ENCODE peak calls at places on chromosomes 7 and 10, in four cellular contexts. B is A549, H is IMR-90, Z is K562. N is an unnamed sample.

GRCh38 chr7:3107228-3107763 is 63.6 kb upstream of the CARD11 start:
- DNase-seq in B (no peak), H (no peak), Z (no peak), N (no peak)

GRCh38 chr7:80095545-80095944 is 39.1 kb upstream of the GNAI1 start:
- DNase-seq in B (no peak), H (peak), Z (no peak), N (no peak)

GRCh38 chr10:76302936-76303656 is 871.7 kb downstream of the LRMDA start:
- DNase-seq in B (no peak), H (no peak), Z (no peak), N (no peak)

GRCh38 chr10:19828278-19829049 is 12.2 kb downstream of the PLXDC2 start:
- DNase-seq in B (no peak), H (no peak), Z (no peak), N (no peak)

GRCh38 chr7:127338122-127338521 is 54.4 kb downstream of the ZNF800 start:
- DNase-seq in B (no peak), H (no peak), Z (no peak), N (no peak)

GRCh38 chr7:3194501-3195141 is 106.4 kb upstream of the SDK1 start:
- DNase-seq in B (peak), H (peak), Z (no peak), N (no peak)

GRCh38 chr7:137462074-137462715 is 118.7 kb upstream of the PTN start:
- DNase-seq in B (no peak), H (peak), Z (no peak), N (no peak)

GRCh38 chr7:132451161-132451560 is 125.1 kb downstream of the PLXNA4 start:
- DNase-seq in B (no peak), H (no peak), Z (no peak), N (no peak)

GRCh38 chr7:82347808-82348207 is 95.8 kb downstream of the CACNA2D1 start:
- DNase-seq in B (no peak), H (no peak), Z (no peak), N (no peak)

GRCh38 chr10:124305984-124306383 is 112.7 kb downstream of the OAT start:
- DNase-seq in B (no peak), H (no peak), Z (no peak), N (no peak)

GRCh38 chr10:77391605-77392235 is 245.9 kb downstream of the KCNMA1 start:
- DNase-seq in B (peak), H (peak), Z (peak), N (no peak)

GRCh38 chr7:2617710-2617975 is 14.1 kb upstream of the TTYH3 start:
- DNase-seq in B (no peak), H (no peak), Z (no peak), N (no peak)

GRCh38 chr10:77889277-77889903 is 37.2 kb downstream of the DLG5 start:
- DNase-seq in B (no peak), H (no peak), Z (peak), N (no peak)

GRCh38 chr10:13945760-13946460 is 359.1 kb downstream of the PRPF18 start:
- DNase-seq in B (no peak), H (peak), Z (no peak), N (no peak)

GRCh38 chr10:80472234-80473095 is 18.4 kb downstream of the TSPAN14 start:
- DNase-seq in B (peak), H (peak), Z (no peak), N (peak)

GRCh38 chr7:93053946-93054943 is 63.5 kb downstream of the SAMD9 start:
- DNase-seq in B (no peak), H (no peak), Z (no peak), N (no peak)

GRCh38 chr7:158439035-158439434 is 148.6 kb downstream of the PTPRN2 start:
- DNase-seq in B (no peak), H (no peak), Z (no peak), N (no peak)

GRCh38 chr10:17077251-17077904 is 52.2 kb downstream of the CUBN start:
- DNase-seq in B (no peak), H (peak), Z (peak), N (no peak)

GRCh38 chr7:90246184-90246583 is 1.2 kb downstream of the CFAP69 start:
- DNase-seq in B (no peak), H (peak), Z (no peak), N (no peak)

GRCh38 chr7:95476072-95476845 is 9.5 kb upstream of the ASB4 start:
- DNase-seq in B (peak), H (no peak), Z (no peak), N (no peak)

GRCh38 chr10:128540806-128541739 is 414.9 kb upstream of the MKI67 start:
- DNase-seq in B (no peak), H (no peak), Z (no peak), N (no peak)

GRCh38 chr10:9792181-9792580 is 1225.5 kb upstream of the CELF2 start:
- DNase-seq in B (no peak), H (peak), Z (no peak), N (no peak)

GRCh38 chr7:98133621-98134266 is 27.1 kb downstream of the LMTK2 start:
- DNase-seq in B (peak), H (peak), Z (no peak), N (no peak)

GRCh38 chr7:18356195-18356645 is 139.3 kb upstream of the HDAC9 start:
- DNase-seq in B (peak), H (peak), Z (peak), N (no peak)

GRCh38 chr7:24668922-24669635 is 88.2 kb downstream of the GSDME start:
- DNase-seq in B (peak), H (peak), Z (no peak), N (no peak)

DNA sequence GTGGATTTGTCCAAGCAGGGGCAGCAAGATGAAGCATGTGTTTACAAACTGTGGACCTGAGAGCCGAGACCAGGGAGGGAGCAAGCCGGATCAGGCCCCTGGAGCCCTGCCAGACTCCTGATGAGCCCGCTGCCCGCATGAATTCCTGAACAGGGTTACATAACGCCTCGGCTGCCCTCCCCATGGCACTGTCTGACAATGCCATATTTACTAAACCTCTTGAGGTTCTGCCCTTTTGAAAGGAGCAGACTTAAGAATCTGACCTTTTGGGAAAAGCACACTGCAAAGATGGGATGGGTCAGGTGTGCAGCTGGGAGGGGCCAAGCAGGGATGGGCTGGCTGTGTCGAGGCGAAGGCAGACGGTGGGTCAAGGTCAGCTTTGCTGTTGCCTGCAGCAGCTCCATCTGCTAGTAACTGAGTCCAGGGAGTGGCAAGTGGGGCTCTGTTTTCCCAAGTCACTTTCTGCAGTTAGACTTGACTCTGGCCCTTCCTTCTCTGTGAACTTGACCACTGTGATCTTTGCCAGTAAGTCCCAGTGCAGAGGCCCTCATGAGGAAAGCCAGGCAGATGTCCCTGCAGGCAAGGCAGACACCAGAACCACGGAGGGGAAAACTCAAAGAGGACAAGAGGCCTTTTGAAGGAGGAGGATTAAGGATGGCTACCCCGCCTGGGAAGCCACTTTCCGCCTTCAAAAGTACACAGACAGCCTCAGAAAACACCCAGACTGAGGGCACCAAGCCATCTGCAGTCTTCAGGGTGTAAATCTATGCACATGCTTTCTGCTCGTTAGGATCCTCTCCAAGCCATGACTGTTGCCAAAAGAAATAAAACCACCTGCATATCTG is 175.8 kb downstream of the TNS3 start:
- DNase-seq in B (peak), H (peak), Z (no peak), N (no peak)
- TF ChIP-seq SMC3 in B (no peak), H (no peak), Z (no peak), N (no peak)

GRCh38 chr7:69597278-69598076 is 798 bp upstream of the AUTS2 start:
- DNase-seq in B (peak), H (no peak), Z (no peak), N (no peak)
- TF ChIP-seq SMC3 in B (no peak), H (no peak), Z (no peak), N (no peak)

DNA sequence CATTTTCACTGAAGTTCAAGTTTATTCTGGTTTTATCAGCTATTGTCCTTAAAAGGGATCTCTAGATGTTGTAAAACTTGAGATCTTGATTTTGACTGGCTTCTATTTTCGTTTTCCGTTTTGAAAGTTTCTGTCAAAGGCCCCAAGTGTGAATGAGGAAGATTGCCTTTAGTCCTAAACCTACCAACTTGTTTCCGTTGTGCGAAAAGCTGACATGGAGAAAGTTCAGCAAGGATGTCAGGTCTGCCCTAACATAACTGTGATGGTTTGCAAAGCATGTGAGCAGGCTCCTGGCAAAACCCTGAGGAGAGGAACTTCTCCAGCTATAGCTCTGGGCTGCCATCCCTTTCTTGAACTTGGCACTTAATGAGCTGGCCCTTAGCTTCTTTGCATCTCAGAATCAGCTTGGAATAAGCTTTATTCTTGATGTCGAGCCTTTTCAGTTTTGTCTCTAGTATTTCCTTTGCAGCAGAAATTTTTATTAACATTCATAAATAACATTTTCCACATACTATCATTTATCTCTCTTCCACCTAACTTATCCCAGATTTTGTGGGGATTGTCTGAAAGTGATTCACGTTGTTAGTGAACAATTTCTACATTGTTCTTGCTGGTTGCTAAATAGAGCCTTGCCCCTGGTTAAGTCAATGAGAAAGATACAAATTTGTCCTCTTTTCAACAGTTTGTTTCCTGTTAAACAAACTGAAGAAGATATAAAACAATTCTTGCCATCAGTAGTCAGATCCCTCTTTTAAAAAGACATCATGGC is 559.4 kb downstream of the SUGCT start:
- DNase-seq in B (no peak), H (no peak), Z (no peak), N (no peak)
- TF ChIP-seq SMC3 in B (no peak), H (no peak), Z (no peak), N (no peak)

GRCh38 chr10:68192113-68192512 is 39.8 kb downstream of the ATOH7 start:
- DNase-seq in B (no peak), H (peak), Z (no peak), N (no peak)
- TF ChIP-seq SMC3 in B (no peak), H (no peak), Z (no peak), N (no peak)